ENCODE peak calls at places on chromosomes 1 and 21, in ten cellular contexts. B is tibial artery, P is neural progenitor cell, I is astrocyte of the cerebellum, Z is tibial nerve, E is esophagus squamous epithelium, S is endodermal cell, K is astrocyte of the spinal cord, A is heart left ventricle, X is mammary epithelial cell. T is an unnamed sample.

GRCh38 chr1:66330711-66331110 is 203.2 kb upstream of the SGIP1 start:
- DNase-seq in S (no peak), X (peak), P (no peak), Z (no peak), A (no peak), B (no peak), E (no peak), I (no peak), K (peak), T (peak)

GRCh38 chr1:180577361-180577760 is 18.6 kb downstream of the OVAAL start:
- DNase-seq in I (no peak), P (no peak), B (no peak), Z (no peak), E (no peak), A (no peak), X (no peak), S (no peak), K (no peak), T (no peak)

GRCh38 chr1:151972533-151973270 is 21.0 kb downstream of the S100A10 start:
- DNase-seq in K (peak), A (no peak), I (peak), X (peak), B (no peak), E (no peak), P (peak), S (peak), Z (no peak), T (no peak)

GRCh38 chr1:179298952-179299351 is 5.4 kb downstream of the SOAT1 start:
- DNase-seq in E (no peak), A (no peak), I (no peak), B (no peak), S (no peak), Z (no peak), P (no peak), K (no peak), X (no peak), T (peak)

GRCh38 chr1:164475834-164476233 is 83.2 kb upstream of the PBX1 start:
- DNase-seq in S (no peak), K (no peak), P (no peak), Z (no peak), A (no peak), X (no peak), E (no peak), B (no peak), I (no peak), T (no peak)

GRCh38 chr1:214031267-214031650 is 43.5 kb downstream of the PROX1 start:
- DNase-seq in Z (no peak), A (no peak), K (no peak), E (no peak), S (peak), P (peak), X (no peak), I (no peak), B (no peak), T (no peak)

GRCh38 chr1:16167331-16168143 is 11.7 kb upstream of the EPHA2 start:
- DNase-seq in S (peak), I (no peak), X (no peak), K (no peak), P (peak), Z (no peak), A (no peak), B (no peak), E (no peak), T (peak)

GRCh38 chr21:39115659-39116235 is 67.5 kb downstream of the PSMG1 start:
- DNase-seq in K (no peak), A (no peak), P (no peak), E (no peak), I (no peak), B (peak), Z (no peak), S (no peak), X (no peak), T (no peak)

GRCh38 chr1:76279387-76279748 is 204.8 kb downstream of the ST6GALNAC3 start:
- DNase-seq in S (no peak), P (no peak), K (no peak), X (no peak), B (no peak), Z (no peak), A (no peak), E (no peak), I (no peak), T (no peak)

GRCh38 chr1:156006666-156007376 is 13.9 kb downstream of the SSR2 start:
- DNase-seq in S (no peak), A (no peak), Z (no peak), P (no peak), E (no peak), B (no peak), I (no peak), X (peak), K (no peak), T (no peak)

GRCh38 chr21:33684923-33685560 is 42.7 kb downstream of the ITSN1 start:
- DNase-seq in S (no peak), P (no peak), K (peak), I (no peak), B (no peak), X (no peak), Z (no peak), A (no peak), E (no peak), T (peak)

GRCh38 chr1:2257245-2257627 is 29.1 kb downstream of the SKI start:
- DNase-seq in Z (no peak), K (peak), A (peak), P (peak), B (peak), S (no peak), E (no peak), X (peak), I (no peak), T (no peak)

GRCh38 chr1:186289943-186290560 is 85.0 kb downstream of the TPR start:
- DNase-seq in S (no peak), X (no peak), E (no peak), K (no peak), I (no peak), A (no peak), Z (no peak), P (no peak), B (no peak), T (no peak)

GRCh38 chr1:54391450-54392071 is 14.6 kb downstream of the SSBP3 start:
- DNase-seq in P (peak), A (peak), B (no peak), K (no peak), X (no peak), S (peak), Z (no peak), E (no peak), I (no peak), T (no peak)

GRCh38 chr1:212727386-212728181 is 27.9 kb upstream of the BATF3 start:
- DNase-seq in I (peak), K (peak), Z (no peak), A (no peak), P (no peak), E (no peak), B (no peak), S (no peak), X (no peak), T (no peak)

GRCh38 chr21:42837421-42838211 is 41.7 kb downstream of the WDR4 start:
- DNase-seq in I (no peak), Z (no peak), K (no peak), A (no peak), B (no peak), P (no peak), X (no peak), S (peak), E (no peak), T (no peak)

GRCh38 chr21:37582613-37583012 is 216.0 kb downstream of the DYRK1A start:
- DNase-seq in A (no peak), X (peak), I (peak), E (no peak), B (no peak), Z (no peak), K (peak), P (peak), S (peak), T (peak)

GRCh38 chr1:54186056-54186455 is 13.8 kb downstream of the CYB5RL start:
- DNase-seq in E (no peak), I (no peak), Z (no peak), X (no peak), P (no peak), A (no peak), B (no peak), K (no peak), S (no peak), T (no peak)

GRCh38 chr1:47147047-47147785 is 10.0 kb downstream of the CYP4A22 start:
- DNase-seq in K (no peak), P (no peak), S (no peak), I (no peak), A (no peak), B (no peak), E (no peak), Z (no peak), X (no peak), T (no peak)

GRCh38 chr21:41713495-41714281 is 53.2 kb downstream of the RIPK4 start:
- DNase-seq in K (no peak), S (no peak), B (peak), P (no peak), A (no peak), E (no peak), X (no peak), I (no peak), Z (no peak), T (no peak)

GRCh38 chr1:164813781-164814180 is 254.8 kb downstream of the PBX1 start:
- DNase-seq in X (no peak), E (no peak), Z (no peak), I (no peak), P (no peak), S (no peak), B (no peak), A (no peak), K (no peak), T (no peak)

GRCh38 chr1:53582211-53583020 is 123.2 kb downstream of the DMRTB1 start:
- DNase-seq in Z (no peak), S (peak), B (peak), A (peak), K (no peak), P (no peak), X (no peak), E (no peak), I (no peak), T (no peak)

GRCh38 chr1:234495231-234495990 is 16.4 kb upstream of the TARBP1 start:
- DNase-seq in X (peak), S (no peak), E (no peak), B (no peak), I (peak), K (peak), Z (no peak), A (no peak), P (peak), T (peak)

GRCh38 chr1:231312389-231312788 is 25.3 kb downstream of the EXOC8 start:
- DNase-seq in X (no peak), B (no peak), I (no peak), P (no peak), A (no peak), S (peak), E (no peak), Z (no peak), K (no peak), T (no peak)

GRCh38 chr1:175319912-175320230 is 127.3 kb upstream of the KIAA0040 start:
- DNase-seq in A (no peak), I (no peak), X (no peak), S (no peak), K (no peak), E (no peak), P (no peak), Z (no peak), B (no peak), T (no peak)
- TF ChIP-seq CTCF in A (no peak), I (no peak), X (no peak), S (no peak), K (no peak), E (no peak), P (no peak), Z (no peak), B (no peak), T (no peak)

DNA sequence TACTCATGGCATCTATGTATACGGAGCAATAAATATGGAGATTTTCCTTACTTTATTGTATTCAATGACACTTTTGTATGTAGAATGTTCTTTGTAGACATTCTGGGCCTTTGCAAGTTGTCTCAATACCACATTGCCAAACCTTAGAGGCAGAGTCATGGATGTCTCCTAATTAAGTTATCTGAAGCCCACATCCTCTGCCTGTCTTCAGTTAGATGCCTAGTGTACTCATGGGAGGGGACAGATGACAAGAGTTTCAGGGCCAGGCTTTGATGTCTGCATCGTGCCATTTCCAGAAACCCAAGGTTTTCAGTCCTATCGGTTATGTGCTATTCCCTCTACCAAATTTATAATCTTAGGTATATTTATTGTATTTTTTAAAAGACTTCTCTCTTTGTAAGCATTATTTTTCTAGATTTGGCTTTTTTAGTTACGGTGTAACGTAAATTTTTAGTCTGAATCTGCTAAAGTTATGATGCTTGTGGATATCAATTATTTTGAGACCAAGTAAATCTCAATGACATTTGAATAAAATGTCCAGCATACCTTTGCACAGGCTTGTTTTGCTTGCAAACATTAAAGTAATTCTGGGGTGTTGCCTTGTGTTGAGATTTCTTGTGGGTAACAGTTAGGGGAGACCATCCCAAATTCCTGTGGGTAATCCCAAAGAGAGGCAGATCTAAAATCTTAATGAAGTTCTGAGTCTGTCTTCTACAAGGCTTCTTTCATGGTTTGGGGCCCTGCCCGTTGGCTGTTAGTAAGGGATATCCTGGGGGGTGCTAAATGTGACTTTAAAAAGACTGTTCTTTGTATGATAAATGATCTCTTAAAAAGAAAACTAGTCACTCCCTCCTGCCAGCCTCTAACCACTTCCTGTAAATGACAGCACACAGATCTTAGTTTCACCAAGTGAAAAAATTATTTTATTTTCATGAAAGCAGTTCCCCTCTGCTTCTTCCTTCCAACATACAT is 8.0 kb upstream of the MACF1 start:
- DNase-seq in A (no peak), I (peak), S (no peak), E (no peak), B (no peak), Z (no peak), K (peak), P (no peak), X (peak), T (peak)
- H3K4me3 ChIP-seq in A (no peak), I (no peak), S (no peak), E (no peak), B (no peak), Z (no peak), K (no peak), P (no peak), X (no peak), T (no peak)

DNA sequence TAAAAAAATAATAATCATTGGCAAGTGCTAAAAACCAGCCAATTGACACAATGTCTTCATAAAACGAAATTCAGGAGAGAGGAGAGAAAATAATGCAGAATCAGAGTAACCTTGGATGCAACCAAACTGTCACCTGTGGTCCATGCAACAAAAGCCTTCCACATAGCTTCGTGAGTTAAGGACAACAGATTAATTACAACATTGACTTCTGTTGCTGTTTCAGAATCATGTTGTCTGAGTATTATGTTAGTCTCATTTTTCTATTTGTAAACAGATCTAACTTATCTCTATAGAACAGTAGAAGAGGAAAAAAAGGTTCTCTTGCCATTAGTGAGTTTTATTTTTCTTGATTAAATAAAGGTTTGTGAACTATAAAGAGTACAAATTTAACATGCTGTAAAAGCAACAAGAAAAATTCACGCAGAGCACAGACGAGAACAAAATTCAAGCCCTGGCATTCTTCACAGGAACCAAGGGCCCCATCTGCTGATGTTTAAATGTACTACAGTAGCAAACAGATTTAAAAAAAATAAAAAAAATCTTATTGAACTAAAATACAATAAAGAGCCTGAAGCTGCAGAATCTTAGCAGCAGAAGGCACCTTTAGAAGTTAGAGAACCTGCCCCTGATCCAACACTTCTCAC is 381.1 kb upstream of the PKN2 start:
- DNase-seq in E (no peak), S (peak), K (peak), Z (no peak), B (no peak), A (no peak), P (peak), X (no peak), I (peak), T (peak)
- TF ChIP-seq CTCF in E (peak), S (peak), K (peak), Z (peak), B (peak), A (peak), P (peak), X (no peak), I (peak), T (peak)

DNA sequence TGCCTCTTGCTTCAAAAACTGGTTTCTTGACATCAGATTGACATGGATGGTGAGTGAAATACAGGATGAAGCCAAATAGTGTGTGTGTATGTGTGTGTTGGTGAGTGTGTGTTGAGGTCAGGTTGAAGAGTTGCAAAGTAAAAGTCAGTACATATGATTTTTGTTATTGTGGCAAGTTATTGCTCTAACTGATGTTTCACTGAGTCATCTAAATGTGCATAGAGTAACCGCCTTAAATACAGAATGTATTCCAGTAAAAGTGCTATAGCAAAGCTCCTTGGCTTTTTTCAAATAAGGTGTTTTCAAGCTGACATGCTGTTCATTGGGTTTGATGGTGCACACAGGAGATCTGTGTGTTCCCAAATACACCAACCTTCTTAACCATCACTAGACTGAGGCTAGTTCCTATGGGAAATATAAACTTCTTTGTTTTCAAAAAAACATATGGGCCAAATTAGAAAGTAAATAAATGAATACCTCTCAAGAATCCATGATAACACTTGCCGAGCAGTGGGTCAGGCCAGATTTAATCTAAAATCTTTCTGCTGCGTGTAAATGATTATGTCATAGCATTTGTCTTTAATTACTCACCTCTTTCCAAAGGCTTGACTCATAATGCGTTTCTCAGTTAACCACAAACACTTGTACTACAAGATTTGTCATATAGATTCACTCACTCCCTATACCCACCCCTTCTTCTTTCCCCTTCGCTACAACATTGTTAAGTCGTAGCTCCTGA is 151.1 kb downstream of the LYPLAL1 start:
- DNase-seq in X (peak), B (no peak), I (peak), Z (no peak), A (no peak), P (no peak), S (no peak), K (peak), E (no peak), T (peak)
- H3K4me3 ChIP-seq in X (no peak), B (no peak), I (no peak), Z (no peak), A (no peak), P (no peak), S (no peak), K (no peak), E (no peak), T (no peak)

GRCh38 chr1:70496181-70496580 is 85.1 kb downstream of the CTH start:
- DNase-seq in Z (no peak), K (no peak), I (no peak), P (no peak), A (no peak), S (no peak), B (no peak), E (no peak), X (no peak), T (no peak)
- TF ChIP-seq CTCF in Z (no peak), K (no peak), I (no peak), P (no peak), A (no peak), S (no peak), B (no peak), E (no peak), X (no peak), T (no peak)

GRCh38 chr1:235881930-235882700 is 15.4 kb upstream of the LYST start:
- DNase-seq in K (no peak), S (no peak), X (no peak), Z (no peak), E (no peak), P (no peak), A (no peak), I (no peak), B (no peak), T (no peak)
- H3K4me3 ChIP-seq in K (no peak), S (no peak), X (no peak), Z (no peak), E (peak), P (no peak), A (peak), I (no peak), B (no peak), T (peak)

DNA sequence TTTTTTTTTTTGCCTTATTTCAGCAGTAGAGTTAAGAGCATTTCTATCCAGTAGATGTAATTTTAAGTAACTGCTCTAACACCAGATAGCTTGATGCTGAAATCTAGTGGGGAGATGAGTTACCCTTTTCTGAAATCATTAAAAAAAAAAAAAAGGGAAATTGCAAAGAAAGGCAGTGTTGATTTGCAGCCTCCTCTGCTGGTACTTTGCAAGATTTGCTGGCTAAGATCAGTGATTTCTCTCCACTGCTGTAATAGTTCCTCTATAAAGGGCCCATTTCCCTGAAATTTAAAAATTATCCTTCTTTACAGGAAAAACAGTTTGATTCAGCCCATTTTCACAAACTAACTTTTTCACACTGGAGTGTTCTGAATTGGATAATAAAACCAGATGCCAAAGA is 120.6 kb downstream of the PTBP2 start:
- DNase-seq in A (no peak), B (no peak), K (no peak), Z (no peak), I (no peak), X (no peak), P (no peak), S (no peak), E (no peak), T (no peak)
- TF ChIP-seq CTCF in A (no peak), B (no peak), K (peak), Z (no peak), I (peak), X (peak), P (peak), S (peak), E (no peak), T (no peak)

DNA sequence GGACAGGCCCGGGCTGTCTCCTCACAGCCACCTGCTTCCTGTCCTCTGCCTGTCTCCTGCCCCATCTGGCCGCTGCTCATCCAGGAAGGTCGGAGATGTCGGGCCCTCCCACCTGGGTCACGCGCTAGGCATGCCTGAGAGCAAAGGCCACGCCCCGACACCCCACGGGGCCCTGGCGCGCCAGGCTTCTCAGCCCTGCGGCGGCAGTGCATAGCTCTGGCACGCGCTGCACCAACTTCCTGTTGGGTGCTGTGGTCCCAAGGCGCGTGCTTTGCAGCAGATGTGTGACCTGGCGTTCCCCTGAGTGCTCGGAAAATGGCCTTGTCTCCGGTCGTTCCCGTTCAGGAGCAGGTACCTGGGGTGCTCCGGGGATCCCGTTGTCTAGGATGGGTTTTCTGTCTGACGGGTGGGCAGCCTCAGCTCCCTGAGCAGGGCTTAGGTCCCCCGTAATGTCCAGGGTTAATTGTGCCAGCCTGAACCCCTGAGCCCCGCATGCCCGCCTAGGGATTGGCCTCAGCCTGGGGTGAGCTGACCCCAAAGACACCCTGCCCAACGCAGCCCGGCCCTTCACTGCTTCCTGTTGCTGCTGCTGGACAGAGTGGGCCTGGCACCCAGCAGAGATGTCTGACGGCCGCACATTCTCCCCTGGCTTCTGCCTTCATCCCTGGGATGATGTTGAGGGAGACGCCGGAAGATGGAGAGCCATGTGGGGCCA is 19.4 kb upstream of the KCNAB2 start:
- DNase-seq in P (peak), S (peak), E (peak), X (peak), B (peak), I (no peak), Z (peak), A (peak), K (no peak), T (peak)
- H3K4me3 ChIP-seq in P (no peak), S (no peak), E (peak), X (peak), B (peak), I (no peak), Z (peak), A (peak), K (no peak), T (peak)

T was measured in GM12865.